ENCODE peak calls at places on chromosomes 13 and 19, in seven cellular contexts. One of them, this sample, is unnamed.

GRCh38 chr13:79987323-79987722 is 353.6 kb downstream of the SPRY2 start:
- DNase-seq in H1: no peak
- DNase-seq in prostate gland: no peak
- DNase-seq in esophagus muscularis mucosa: no peak
- DNase-seq in GM12892: no peak
- DNase-seq in HCT116: no peak
- DNase-seq in transverse colon: no peak
- DNase-seq in this sample: no peak

GRCh38 chr13:21233086-21233485 is 56.6 kb downstream of the MRPL57 start:
- DNase-seq in GM12892: no peak
- DNase-seq in prostate gland: no peak
- DNase-seq in H1: no peak
- DNase-seq in transverse colon: no peak
- DNase-seq in HCT116: no peak
- DNase-seq in esophagus muscularis mucosa: peak; percentile 75
- DNase-seq in this sample: no peak

GRCh38 chr13:87867426-87867825 is 196.3 kb downstream of the SLITRK5 start:
- DNase-seq in GM12892: no peak
- DNase-seq in prostate gland: no peak
- DNase-seq in transverse colon: no peak
- DNase-seq in esophagus muscularis mucosa: no peak
- DNase-seq in HCT116: no peak
- DNase-seq in H1: no peak
- DNase-seq in this sample: no peak

GRCh38 chr19:48403606-48404005 is 10.1 kb downstream of the GRIN2D start:
- DNase-seq in prostate gland: peak; percentile 46
- DNase-seq in H1: no peak
- DNase-seq in HCT116: no peak
- DNase-seq in GM12892: peak; percentile 61
- DNase-seq in transverse colon: peak; percentile 60
- DNase-seq in esophagus muscularis mucosa: no peak
- DNase-seq in this sample: no peak

GRCh38 chr13:25881946-25882574 is 169.8 kb downstream of the SHISA2 start:
- DNase-seq in esophagus muscularis mucosa: no peak
- DNase-seq in GM12892: no peak
- DNase-seq in transverse colon: no peak
- DNase-seq in HCT116: no peak
- DNase-seq in prostate gland: no peak
- DNase-seq in H1: no peak
- DNase-seq in this sample: no peak

GRCh38 chr13:113816925-113817859 is 46.7 kb downstream of the GAS6 start:
- DNase-seq in prostate gland: peak; percentile 88
- DNase-seq in esophagus muscularis mucosa: peak; percentile 97
- DNase-seq in HCT116: peak; percentile 79
- DNase-seq in transverse colon: peak; percentile 94
- DNase-seq in H1: no peak
- DNase-seq in GM12892: peak; percentile 65
- DNase-seq in this sample: peak; percentile 96

GRCh38 chr13:46803586-46803985 is 6.6 kb upstream of the ESD start:
- DNase-seq in prostate gland: no peak
- DNase-seq in H1: no peak
- DNase-seq in transverse colon: no peak
- DNase-seq in HCT116: no peak
- DNase-seq in GM12892: no peak
- DNase-seq in esophagus muscularis mucosa: no peak
- DNase-seq in this sample: no peak

GRCh38 chr13:20161275-20161950 is 561 bp upstream of the GJA3 start:
- DNase-seq in transverse colon: peak; percentile 39
- DNase-seq in GM12892: no peak
- DNase-seq in prostate gland: no peak
- DNase-seq in esophagus muscularis mucosa: no peak
- DNase-seq in H1: no peak
- DNase-seq in HCT116: no peak
- DNase-seq in this sample: no peak

GRCh38 chr13:39712626-39713025 is 57.2 kb downstream of the COG6 start:
- DNase-seq in esophagus muscularis mucosa: no peak
- DNase-seq in H1: no peak
- DNase-seq in transverse colon: no peak
- DNase-seq in prostate gland: no peak
- DNase-seq in HCT116: no peak
- DNase-seq in GM12892: no peak
- DNase-seq in this sample: no peak

GRCh38 chr19:33482486-33482885 is 39.1 kb downstream of the PEPD start:
- DNase-seq in GM12892: no peak
- DNase-seq in prostate gland: peak; percentile 36
- DNase-seq in esophagus muscularis mucosa: no peak
- DNase-seq in H1: no peak
- DNase-seq in transverse colon: no peak
- DNase-seq in HCT116: no peak
- DNase-seq in this sample: no peak

GRCh38 chr13:101520672-101521071 is 68.2 kb downstream of the ITGBL1 start:
- DNase-seq in prostate gland: no peak
- DNase-seq in GM12892: no peak
- DNase-seq in esophagus muscularis mucosa: no peak
- DNase-seq in transverse colon: no peak
- DNase-seq in HCT116: no peak
- DNase-seq in H1: no peak
- DNase-seq in this sample: no peak

GRCh38 chr13:113880651-113881611 is 17.1 kb upstream of the GAS6 start:
- DNase-seq in GM12892: no peak
- DNase-seq in transverse colon: no peak
- DNase-seq in esophagus muscularis mucosa: peak; percentile 80
- DNase-seq in H1: no peak
- DNase-seq in prostate gland: no peak
- DNase-seq in HCT116: no peak
- DNase-seq in this sample: peak; percentile 44

DNA sequence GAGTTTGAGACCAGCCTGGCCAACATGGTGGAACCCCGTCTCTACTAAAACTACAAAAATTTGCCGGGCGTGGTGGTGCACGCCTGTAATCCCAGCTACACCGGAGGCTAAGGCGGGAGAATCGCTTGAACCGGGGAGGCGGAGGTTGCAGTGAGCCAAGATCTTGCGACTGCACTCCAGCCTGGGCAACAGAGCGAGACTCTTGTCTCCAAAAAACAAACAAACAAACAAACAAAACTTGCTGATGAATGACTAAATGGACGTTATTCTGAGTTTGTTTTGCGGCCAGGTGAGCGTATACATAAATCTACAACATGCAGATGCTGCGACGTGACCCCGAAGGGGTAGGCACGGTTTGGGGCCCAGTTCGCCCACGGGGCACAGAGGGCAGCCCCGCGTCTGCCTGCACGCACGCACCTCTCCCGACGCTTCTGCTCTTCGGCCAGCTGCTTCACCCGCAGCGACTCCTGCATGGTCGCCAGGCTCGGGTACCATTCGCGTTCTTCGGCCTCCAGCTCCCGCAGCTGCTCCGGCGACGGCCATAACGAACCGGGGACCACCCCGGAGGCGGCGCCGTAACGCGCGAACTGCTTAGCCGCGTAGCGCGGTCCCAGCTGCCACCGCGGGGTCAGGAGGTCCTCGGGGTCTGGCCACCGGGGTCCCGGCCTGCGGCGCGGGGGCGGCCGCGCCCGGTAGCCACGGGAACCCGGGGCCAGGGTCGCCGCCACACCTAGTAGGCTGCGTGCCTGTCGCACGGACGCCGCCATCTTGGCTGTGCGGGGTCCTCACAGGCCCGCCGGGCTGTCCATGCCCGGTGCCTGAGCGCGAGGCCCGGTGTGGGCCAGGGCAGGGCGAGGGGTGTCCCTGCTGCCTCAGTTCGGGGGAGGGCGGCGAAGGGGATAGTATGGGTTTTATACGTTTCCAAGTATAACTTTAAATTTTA is at the start of gene GADD45GIP1:
- DNase-seq in HCT116: peak; percentile 67
- DNase-seq in transverse colon: peak; percentile 84
- DNase-seq in prostate gland: peak; percentile 44
- DNase-seq in GM12892: peak; percentile 80
- DNase-seq in H1: peak; percentile 38
- DNase-seq in esophagus muscularis mucosa: no peak
- DNase-seq in this sample: peak; percentile 89
- TF ChIP-seq POLR2A in HCT116: peak; percentile 95
- TF ChIP-seq POLR2A in transverse colon: peak; percentile 73
- TF ChIP-seq POLR2A in prostate gland: no peak
- TF ChIP-seq POLR2A in GM12892: peak; percentile 97
- TF ChIP-seq POLR2A in H1: peak; percentile 96
- TF ChIP-seq POLR2A in esophagus muscularis mucosa: peak; percentile 69
- TF ChIP-seq POLR2A in this sample: peak; percentile 61

GRCh38 chr19:4638828-4639530 is at the start of gene TNFAIP8L1:
- DNase-seq in H1: peak; percentile 81
- DNase-seq in prostate gland: peak; percentile 95
- DNase-seq in HCT116: peak; percentile 88
- DNase-seq in GM12892: peak; percentile 100
- DNase-seq in esophagus muscularis mucosa: peak; percentile 99
- DNase-seq in transverse colon: peak; percentile 99
- DNase-seq in this sample: peak; percentile 98
- TF ChIP-seq POLR2AphosphoS5 in H1: no peak
- TF ChIP-seq POLR2AphosphoS5 in prostate gland: peak; percentile 73
- TF ChIP-seq POLR2AphosphoS5 in HCT116: no peak
- TF ChIP-seq POLR2AphosphoS5 in GM12892: peak; percentile 34
- TF ChIP-seq POLR2AphosphoS5 in esophagus muscularis mucosa: no peak
- TF ChIP-seq POLR2AphosphoS5 in transverse colon: no peak
- TF ChIP-seq POLR2AphosphoS5 in this sample: no peak

GRCh38 chr19:49929121-49929610 is at the start of the genes ATF5 and NUP62:
- DNase-seq in prostate gland: peak; percentile 74
- DNase-seq in H1: peak; percentile 70
- DNase-seq in GM12892: peak; percentile 93
- DNase-seq in HCT116: peak; percentile 59
- DNase-seq in transverse colon: peak; percentile 90
- DNase-seq in esophagus muscularis mucosa: no peak
- DNase-seq in this sample: peak; percentile 93

GRCh38 chr19:49931293-49932040 is 2.2 kb upstream of the NUP62 start:
- DNase-seq in H1: no peak
- DNase-seq in prostate gland: no peak
- DNase-seq in GM12892: no peak
- DNase-seq in esophagus muscularis mucosa: no peak
- DNase-seq in transverse colon: no peak
- DNase-seq in HCT116: no peak
- DNase-seq in this sample: no peak

GRCh38 chr19:49927526-49928264 is 1.3 kb upstream of the ATF5 start:
- DNase-seq in H1: no peak
- DNase-seq in transverse colon: no peak
- DNase-seq in prostate gland: no peak
- DNase-seq in GM12892: no peak
- DNase-seq in HCT116: no peak
- DNase-seq in esophagus muscularis mucosa: no peak
- DNase-seq in this sample: no peak

GRCh38 chr19:49930483-49931011 is 1.2 kb upstream of the NUP62 start:
- DNase-seq in HCT116: peak; percentile 38
- DNase-seq in GM12892: no peak
- DNase-seq in H1: no peak
- DNase-seq in transverse colon: peak; percentile 24
- DNase-seq in esophagus muscularis mucosa: no peak
- DNase-seq in prostate gland: no peak
- DNase-seq in this sample: no peak

GRCh38 chr19:49929611-49930482 is 543 bp upstream of the NUP62 start:
- DNase-seq in GM12892: peak; percentile 85
- DNase-seq in esophagus muscularis mucosa: peak; percentile 98
- DNase-seq in transverse colon: peak; percentile 95
- DNase-seq in H1: peak; percentile 97
- DNase-seq in HCT116: peak; percentile 98
- DNase-seq in prostate gland: peak; percentile 85
- DNase-seq in this sample: peak; percentile 95
- TF ChIP-seq POLR2A in GM12892: peak; percentile 94
- TF ChIP-seq POLR2A in esophagus muscularis mucosa: peak; percentile 35
- TF ChIP-seq POLR2A in transverse colon: peak; percentile 90
- TF ChIP-seq POLR2A in H1: peak; percentile 97
- TF ChIP-seq POLR2A in HCT116: peak; percentile 77
- TF ChIP-seq POLR2A in prostate gland: peak; percentile 38
- TF ChIP-seq POLR2A in this sample: peak; percentile 63

GRCh38 chr19:3374369-3375112 is 8.2 kb downstream of the NFIC start:
- DNase-seq in transverse colon: no peak
- DNase-seq in HCT116: no peak
- DNase-seq in esophagus muscularis mucosa: no peak
- DNase-seq in GM12892: no peak
- DNase-seq in prostate gland: no peak
- DNase-seq in H1: no peak
- DNase-seq in this sample: no peak
- TF ChIP-seq POLR2AphosphoS5 in transverse colon: no peak
- TF ChIP-seq POLR2AphosphoS5 in HCT116: no peak
- TF ChIP-seq POLR2AphosphoS5 in esophagus muscularis mucosa: peak; percentile 59
- TF ChIP-seq POLR2AphosphoS5 in GM12892: no peak
- TF ChIP-seq POLR2AphosphoS5 in prostate gland: peak; percentile 43
- TF ChIP-seq POLR2AphosphoS5 in H1: no peak
- TF ChIP-seq POLR2AphosphoS5 in this sample: no peak

GRCh38 chr13:32889986-32890565 is 126.1 kb upstream of the KL start:
- DNase-seq in prostate gland: no peak
- DNase-seq in esophagus muscularis mucosa: peak; percentile 24
- DNase-seq in H1: no peak
- DNase-seq in HCT116: no peak
- DNase-seq in GM12892: no peak
- DNase-seq in transverse colon: no peak
- DNase-seq in this sample: no peak
- TF ChIP-seq POLR2A in prostate gland: no peak
- TF ChIP-seq POLR2A in esophagus muscularis mucosa: no peak
- TF ChIP-seq POLR2A in H1: no peak
- TF ChIP-seq POLR2A in HCT116: no peak
- TF ChIP-seq POLR2A in GM12892: no peak
- TF ChIP-seq POLR2A in transverse colon: no peak
- TF ChIP-seq POLR2A in this sample: no peak

GRCh38 chr19:39825531-39826076 is 8.4 kb downstream of the DYRK1B start:
- DNase-seq in transverse colon: no peak
- DNase-seq in prostate gland: no peak
- DNase-seq in H1: no peak
- DNase-seq in GM12892: no peak
- DNase-seq in esophagus muscularis mucosa: no peak
- DNase-seq in HCT116: no peak
- DNase-seq in this sample: no peak
- TF ChIP-seq POLR2AphosphoS5 in transverse colon: no peak
- TF ChIP-seq POLR2AphosphoS5 in prostate gland: no peak
- TF ChIP-seq POLR2AphosphoS5 in H1: no peak
- TF ChIP-seq POLR2AphosphoS5 in GM12892: no peak
- TF ChIP-seq POLR2AphosphoS5 in esophagus muscularis mucosa: no peak
- TF ChIP-seq POLR2AphosphoS5 in HCT116: no peak
- TF ChIP-seq POLR2AphosphoS5 in this sample: no peak

GRCh38 chr13:49320975-49321374 is 73.2 kb downstream of the CDADC1 start:
- DNase-seq in HCT116: no peak
- DNase-seq in esophagus muscularis mucosa: no peak
- DNase-seq in transverse colon: no peak
- DNase-seq in GM12892: no peak
- DNase-seq in prostate gland: no peak
- DNase-seq in H1: no peak
- DNase-seq in this sample: no peak

GRCh38 chr13:49323344-49323743 is 75.6 kb downstream of the CDADC1 start:
- DNase-seq in prostate gland: no peak
- DNase-seq in GM12892: no peak
- DNase-seq in H1: no peak
- DNase-seq in esophagus muscularis mucosa: no peak
- DNase-seq in HCT116: no peak
- DNase-seq in transverse colon: no peak
- DNase-seq in this sample: no peak

GRCh38 chr13:49319555-49320350 is 72.0 kb downstream of the CDADC1 start:
- DNase-seq in GM12892: no peak
- DNase-seq in esophagus muscularis mucosa: no peak
- DNase-seq in HCT116: no peak
- DNase-seq in prostate gland: no peak
- DNase-seq in H1: no peak
- DNase-seq in transverse colon: no peak
- DNase-seq in this sample: no peak

GRCh38 chr13:49326222-49326917 is 78.6 kb downstream of the CDADC1 start:
- DNase-seq in transverse colon: no peak
- DNase-seq in HCT116: no peak
- DNase-seq in H1: no peak
- DNase-seq in esophagus muscularis mucosa: no peak
- DNase-seq in GM12892: no peak
- DNase-seq in prostate gland: no peak
- DNase-seq in this sample: no peak

GRCh38 chr13:49322702-49323101 is 75.0 kb downstream of the CDADC1 start:
- DNase-seq in HCT116: no peak
- DNase-seq in GM12892: no peak
- DNase-seq in esophagus muscularis mucosa: no peak
- DNase-seq in prostate gland: no peak
- DNase-seq in transverse colon: no peak
- DNase-seq in H1: no peak
- DNase-seq in this sample: no peak
- TF ChIP-seq POLR2A in HCT116: no peak
- TF ChIP-seq POLR2A in GM12892: no peak
- TF ChIP-seq POLR2A in esophagus muscularis mucosa: no peak
- TF ChIP-seq POLR2A in prostate gland: no peak
- TF ChIP-seq POLR2A in transverse colon: no peak
- TF ChIP-seq POLR2A in H1: no peak
- TF ChIP-seq POLR2A in this sample: no peak